ENCODE peak calls at places on chromosome 2, in seven cellular contexts. H is tibial artery, E is left ventricle myocardium inferior, M is OCI-LY7, X is lung, G is ascending aorta, Z is mammary epithelial cell. C is an unnamed sample.

GRCh38 chr2:23565814-23566213 is 180.8 kb downstream of the KLHL29 start:
- DNase-seq in H (no peak), E (peak; percentile 68), M (no peak), X (no peak), G (no peak), Z (no peak), C (no peak)

GRCh38 chr2:206316141-206316540 is 41.7 kb downstream of the ZDBF2 start:
- DNase-seq in H (no peak), E (no peak), M (no peak), X (no peak), G (no peak), Z (no peak), C (no peak)

GRCh38 chr2:174376967-174377366 is 18.6 kb upstream of the SCRN3 start:
- DNase-seq in H (no peak), E (no peak), M (no peak), X (no peak), G (no peak), Z (peak; percentile 5), C (no peak)

GRCh38 chr2:227410191-227410590 is 22.4 kb upstream of the SCYGR1 start:
- DNase-seq in H (no peak), E (no peak), M (no peak), X (no peak), G (no peak), Z (no peak), C (no peak)

GRCh38 chr2:209029249-209029648 is 394.6 kb upstream of the MAP2 start:
- DNase-seq in H (no peak), E (no peak), M (no peak), X (no peak), G (no peak), Z (no peak), C (no peak)

GRCh38 chr2:126406267-126406666 is 249.7 kb upstream of the GYPC start:
- DNase-seq in H (no peak), E (no peak), M (no peak), X (no peak), G (no peak), Z (no peak), C (no peak)

GRCh38 chr2:1253608-1254007 is 159.7 kb upstream of the TPO start:
- DNase-seq in H (no peak), E (no peak), M (no peak), X (no peak), G (no peak), Z (no peak), C (no peak)

GRCh38 chr2:183010112-183010511 is 28.1 kb downstream of the NCKAP1 start:
- DNase-seq in H (no peak), E (peak; percentile 29), M (no peak), X (no peak), G (no peak), Z (peak; percentile 9), C (no peak)

GRCh38 chr2:215360596-215360995 is 48.7 kb downstream of the ATIC start:
- DNase-seq in H (no peak), E (no peak), M (no peak), X (no peak), G (no peak), Z (no peak), C (no peak)

GRCh38 chr2:12514631-12515437 is 201.9 kb upstream of the TRIB2 start:
- DNase-seq in H (no peak), E (no peak), M (no peak), X (no peak), G (no peak), Z (no peak), C (no peak)

GRCh38 chr2:85259865-85260264 is 67.9 kb downstream of the TGOLN2 start:
- DNase-seq in H (no peak), E (no peak), M (no peak), X (no peak), G (no peak), Z (no peak), C (no peak)

GRCh38 chr2:134683561-134684112 is 35.2 kb downstream of the TMEM163 start:
- DNase-seq in H (no peak), E (no peak), M (no peak), X (no peak), G (no peak), Z (peak; percentile 24), C (peak; percentile 21)

GRCh38 chr2:157440404-157441071 is 3.4 kb downstream of the CYTIP start:
- DNase-seq in H (no peak), E (no peak), M (no peak), X (no peak), G (no peak), Z (no peak), C (no peak)

GRCh38 chr2:60806988-60807681 is 51.1 kb downstream of the PAPOLG start:
- DNase-seq in H (no peak), E (no peak), M (peak; percentile 65), X (no peak), G (no peak), Z (peak; percentile 16), C (peak; percentile 12)

GRCh38 chr2:100260712-100261620 is 61.3 kb downstream of the LONRF2 start:
- DNase-seq in H (peak; percentile 53), E (peak; percentile 59), M (peak; percentile 81), X (peak; percentile 45), G (no peak), Z (peak; percentile 37), C (peak; percentile 28)

GRCh38 chr2:238644095-238645081 is 203.5 kb upstream of the TWIST2 start:
- DNase-seq in H (no peak), E (no peak), M (no peak), X (no peak), G (no peak), Z (peak; percentile 47), C (peak; percentile 10)

GRCh38 chr2:190441564-190441963 is 33.4 kb downstream of the MFSD6 start:
- DNase-seq in H (no peak), E (no peak), M (no peak), X (no peak), G (no peak), Z (no peak), C (no peak)

GRCh38 chr2:207385903-207386302 is 143.9 kb upstream of the CREB1 start:
- DNase-seq in H (no peak), E (no peak), M (no peak), X (no peak), G (no peak), Z (peak; percentile 53), C (no peak)

GRCh38 chr2:236366406-236366805 is 102.2 kb upstream of the ASB18 start:
- DNase-seq in H (no peak), E (no peak), M (no peak), X (no peak), G (no peak), Z (peak; percentile 43), C (no peak)

DNA sequence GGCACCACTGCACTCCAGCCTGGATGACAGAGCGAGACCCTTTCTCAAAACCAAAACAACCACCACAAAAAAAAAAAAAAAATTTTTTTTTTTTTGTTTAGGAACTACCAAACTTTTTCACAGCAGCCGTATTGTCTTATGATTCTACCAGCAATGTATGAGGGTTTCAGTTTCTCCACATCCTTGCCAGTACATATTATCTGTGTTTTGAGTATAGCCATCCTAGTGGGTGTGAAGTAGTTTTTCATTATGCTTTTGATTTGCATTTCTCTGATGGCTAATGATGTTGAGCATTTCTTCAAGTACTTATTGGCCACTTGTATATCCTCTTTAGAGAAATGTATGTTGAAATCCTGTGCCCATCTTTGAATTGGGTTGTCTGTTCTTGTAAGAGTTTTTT is 51.7 kb downstream of the COX7A2L start:
- DNase-seq in H (no peak), E (no peak), M (no peak), X (no peak), G (no peak), Z (no peak), C (no peak)
- H3K4me3 ChIP-seq in H (no peak overlapping the region), E (no peak overlapping the region), M (no peak overlapping the region), X (no peak overlapping the region), G (no peak overlapping the region), Z (no peak overlapping the region), C (no peak overlapping the region)

DNA sequence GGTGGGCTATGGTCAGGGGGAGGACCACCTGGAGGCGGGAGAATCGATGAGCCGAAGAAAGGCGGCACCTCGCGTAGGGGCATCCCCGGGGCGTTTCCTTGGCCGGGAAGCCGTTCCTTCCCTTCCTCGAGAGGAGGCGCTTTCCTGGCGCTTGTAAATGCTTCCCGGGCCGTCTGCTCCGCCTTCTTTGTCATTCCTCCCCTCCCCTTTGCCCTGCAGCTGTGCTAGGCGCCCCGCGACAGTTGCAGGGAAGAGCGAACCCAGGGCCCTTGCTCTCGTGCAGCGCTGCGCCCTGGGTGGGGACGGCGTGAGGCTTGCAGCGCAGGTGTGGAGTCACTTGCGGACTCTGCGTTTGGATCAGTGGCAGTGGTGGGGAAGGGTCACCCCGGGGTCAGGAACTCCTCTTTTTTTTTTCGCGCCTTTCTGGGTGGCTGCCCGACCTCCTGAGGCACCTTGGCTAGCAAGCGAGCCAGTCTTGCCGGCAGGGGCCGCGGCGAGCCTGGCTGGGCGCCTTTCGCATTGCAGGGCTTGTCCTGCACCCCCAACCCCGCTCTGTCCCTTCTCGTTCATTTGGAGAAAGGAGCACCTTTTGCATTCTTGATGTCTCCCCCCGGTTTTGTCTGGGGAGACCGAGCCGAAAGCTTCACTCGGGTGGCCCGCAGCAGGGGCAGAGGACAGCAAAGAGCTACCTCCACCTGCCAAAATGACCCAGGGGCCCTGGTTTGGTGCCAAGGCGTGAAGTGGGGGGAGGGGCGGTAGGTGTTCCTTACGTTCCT is 858 bp downstream of the KCNS3 start:
- DNase-seq in H (peak; percentile 42), E (peak; percentile 73), M (no peak), X (peak; percentile 79), G (no peak), Z (peak; percentile 73), C (peak; percentile 43)
- TF ChIP-seq CTCF in H (peak; percentile 23), E (peak; percentile 27), M (no peak), X (no peak), G (peak; percentile 40), Z (peak; percentile 51), C (peak; percentile 47)

GRCh38 chr2:25241452-25241851 is 73.1 kb upstream of the POMC start:
- DNase-seq in H (no peak), E (no peak), M (no peak), X (no peak), G (no peak), Z (no peak), C (no peak)
- H3K36me3 ChIP-seq in H (peaks cover 77% of the 10 kb centered on the region), E (peaks cover 97% of the 10 kb centered on the region), M (no peaks in the 10 kb centered on the region), X (peaks cover 74% of the 10 kb centered on the region), G (peaks cover 93% of the 10 kb centered on the region), Z (no peaks in the 10 kb centered on the region), C (peaks cover 1% of the 10 kb centered on the region)

GRCh38 chr2:161245237-161245505 is 63.1 kb upstream of the PSMD14 start:
- DNase-seq in H (no peak), E (no peak), M (no peak), X (no peak), G (no peak), Z (no peak), C (no peak)

GRCh38 chr2:161245671-161246070 is 62.6 kb upstream of the PSMD14 start:
- DNase-seq in H (no peak), E (no peak), M (no peak), X (no peak), G (no peak), Z (no peak), C (no peak)

GRCh38 chr2:161243312-161243711 is 64.9 kb upstream of the PSMD14 start:
- DNase-seq in H (no peak), E (no peak), M (peak; percentile 68), X (no peak), G (no peak), Z (no peak), C (no peak)

GRCh38 chr2:161241894-161242293 is 66.3 kb upstream of the PSMD14 start:
- DNase-seq in H (no peak), E (no peak), M (no peak), X (no peak), G (no peak), Z (no peak), C (no peak)

DNA sequence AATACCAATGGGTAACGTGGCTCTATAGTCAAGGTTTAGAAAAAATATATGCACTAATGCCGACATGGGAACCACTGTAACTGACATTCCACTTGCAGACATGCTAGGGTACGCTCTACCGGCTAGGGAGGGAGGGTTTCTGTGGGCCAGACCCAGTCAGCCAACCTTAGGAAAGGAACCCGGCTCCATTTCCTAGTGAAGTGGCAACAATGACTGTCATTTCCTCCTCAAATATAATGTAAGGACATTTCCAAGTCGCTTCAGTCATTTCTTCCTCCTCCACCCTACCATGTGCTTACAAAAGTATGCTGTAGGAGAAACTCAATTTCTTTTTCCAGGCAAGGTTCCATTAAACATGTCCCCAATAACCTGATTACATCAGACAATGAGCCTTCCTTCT is 64.4 kb upstream of the PSMD14 start:
- DNase-seq in H (no peak), E (no peak), M (peak; percentile 40), X (no peak), G (no peak), Z (no peak), C (no peak)
- H3K4me3 ChIP-seq in H (no peak overlapping the region), E (no peak overlapping the region), M (peak overlapping the region; percentile 73), X (no peak overlapping the region), G (no peak overlapping the region), Z (peak overlapping the region; percentile 73), C (no peak overlapping the region)